ENCODE peak calls at places on chromosomes 3 and 15, in five cellular contexts. X is ELR; U is Daoy; Q is stimulated activated effector memory CD8-positive, alpha-beta T cell treated with anti-CD3 and anti-CD28 coated beads, Interleukin-12 subunit alpha, Interleukin-12 subunit beta, amount 100 ng/mL, for 72 hours; G is neural crest cell. O is an unnamed sample.

GRCh38 chr3:37115451-37115850 is 58.9 kb downstream of the LRRFIP2 start:
- DNase-seq in X (peak; percentile 55), U (no peak), Q (no peak), G (no peak), O (no peak)

GRCh38 chr3:61650276-61650675 is 88.9 kb downstream of the PTPRG start:
- DNase-seq in X (peak; percentile 70), U (no peak), Q (no peak), G (no peak), O (no peak)

GRCh38 chr15:54150255-54150654 is 172.0 kb downstream of the UNC13C start:
- DNase-seq in X (no peak), U (peak; percentile 3), Q (no peak), G (no peak), O (no peak)

GRCh38 chr15:27486036-27486435 is 515.1 kb downstream of the GABRG3 start:
- DNase-seq in X (no peak), U (no peak), Q (no peak), G (no peak), O (no peak)

GRCh38 chr3:128327606-128328031 is 139.1 kb downstream of the DNAJB8 start:
- DNase-seq in X (no peak), U (no peak), Q (no peak), G (no peak), O (no peak)

GRCh38 chr3:50271314-50272072 is 2.5 kb downstream of the SEMA3B start:
- DNase-seq in X (no peak), U (no peak), Q (no peak), G (no peak), O (no peak)

GRCh38 chr3:66053009-66053782 is 14.5 kb upstream of the MAGI1 start:
- DNase-seq in X (no peak), U (peak; percentile 16), Q (no peak), G (no peak), O (no peak)

GRCh38 chr3:129228891-129229585 is 20.4 kb upstream of the COPG1 start:
- DNase-seq in X (peak; percentile 95), U (peak; percentile 86), Q (no peak), G (no peak), O (no peak)

GRCh38 chr3:143237036-143237688 is 117.6 kb downstream of the CHST2 start:
- DNase-seq in X (no peak), U (peak; percentile 18), Q (no peak), G (no peak), O (no peak)

GRCh38 chr3:23219117-23219516 is 16.0 kb downstream of the UBE2E2 start:
- DNase-seq in X (no peak), U (peak; percentile 3), Q (no peak), G (no peak), O (no peak)

GRCh38 chr15:40342421-40343313 is 1.9 kb upstream of the CCDC9B start:
- DNase-seq in X (peak; percentile 88), U (peak; percentile 60), Q (no peak), G (no peak), O (no peak)

GRCh38 chr15:90233701-90234518 is at the start of the genes CIB1 and GDPGP1:
- DNase-seq in X (peak; percentile 96), U (peak; percentile 97), Q (peak; percentile 90), G (peak; percentile 83), O (peak; percentile 92)

GRCh38 chr3:99714146-99714545 is 75.8 kb downstream of the COL8A1 start:
- DNase-seq in X (no peak), U (no peak), Q (no peak), G (no peak), O (no peak)

GRCh38 chr3:197021231-197021630 is 8.4 kb downstream of the MELTF start:
- DNase-seq in X (no peak), U (no peak), Q (no peak), G (no peak), O (peak; percentile 13)

GRCh38 chr15:92943581-92943980 is 43.5 kb downstream of the CHD2 start:
- DNase-seq in X (no peak), U (no peak), Q (no peak), G (no peak), O (no peak)

GRCh38 chr3:98999675-99000074 is 98.2 kb upstream of the DCBLD2 start:
- DNase-seq in X (no peak), U (no peak), Q (no peak), G (no peak), O (no peak)

GRCh38 chr15:75647370-75648155 is at the start of gene SNX33:
- DNase-seq in X (peak; percentile 79), U (peak; percentile 88), Q (peak; percentile 53), G (peak; percentile 65), O (peak; percentile 46)

GRCh38 chr15:92429378-92430066 is 35.8 kb downstream of the ST8SIA2 start:
- DNase-seq in X (peak; percentile 15), U (peak; percentile 82), Q (no peak), G (no peak), O (no peak)

GRCh38 chr3:42050126-42050525 is 41.0 kb upstream of the TRAK1 start:
- DNase-seq in X (no peak), U (no peak), Q (no peak), G (no peak), O (no peak)

GRCh38 chr3:49173792-49174170 is 2.4 kb downstream of the KLHDC8B start:
- DNase-seq in X (no peak), U (no peak), Q (no peak), G (peak; percentile 51), O (no peak)

GRCh38 chr3:196399485-196399945 is 32.7 kb downstream of the UBXN7 start:
- DNase-seq in X (peak; percentile 84), U (peak; percentile 46), Q (no peak), G (no peak), O (no peak)

GRCh38 chr3:46860381-46861292 is 2.6 kb downstream of the MYL3 start:
- DNase-seq in X (peak; percentile 54), U (no peak), Q (no peak), G (no peak), O (peak; percentile 15)

GRCh38 chr3:69999191-70000027 is at the start of gene SAMMSON:
- DNase-seq in X (peak; percentile 37), U (peak; percentile 24), Q (no peak), G (no peak), O (no peak)

GRCh38 chr3:179526989-179527391 is 35.7 kb upstream of the ACTL6A start:
- DNase-seq in X (peak; percentile 76), U (peak; percentile 68), Q (no peak), G (peak; percentile 33), O (no peak)

GRCh38 chr15:75153084-75153483 is 48.6 kb upstream of the C15orf39 start:
- DNase-seq in X (peak; percentile 53), U (peak; percentile 25), Q (no peak), G (no peak), O (no peak)

GRCh38 chr3:128074851-128075515 is 22.7 kb downstream of the SEC61A1 start:
- DNase-seq in X (peak; percentile 29), U (no peak), Q (no peak), G (no peak), O (no peak)

GRCh38 chr3:50577348-50577747 is 8.0 kb downstream of the HEMK1 start:
- DNase-seq in X (no peak), U (no peak), Q (no peak), G (no peak), O (no peak)

GRCh38 chr3:23442598-23443383 is 239.7 kb downstream of the UBE2E2 start:
- DNase-seq in X (peak; percentile 67), U (peak; percentile 39), Q (no peak), G (no peak), O (no peak)

GRCh38 chr3:186536883-186537553 is 7.2 kb downstream of the CRYGS start:
- DNase-seq in X (no peak), U (no peak), Q (no peak), G (no peak), O (no peak)

GRCh38 chr3:66211779-66212178 is 9.0 kb upstream of the SLC25A26 start:
- DNase-seq in X (no peak), U (no peak), Q (no peak), G (no peak), O (no peak)

GRCh38 chr3:142977399-142977728 is 13.9 kb upstream of the PAQR9 start:
- DNase-seq in X (peak; percentile 85), U (peak; percentile 39), Q (no peak), G (no peak), O (no peak)

GRCh38 chr3:98325055-98325454 is 28.6 kb upstream of the OR5K4 start:
- DNase-seq in X (no peak), U (no peak), Q (no peak), G (no peak), O (no peak)

GRCh38 chr3:155093261-155093660 is 13.1 kb downstream of the MME start:
- DNase-seq in X (no peak), U (no peak), Q (no peak), G (no peak), O (no peak)

O was measured in activated B cell treated with CpG ODN at 0.5 μM for 24 hours.